ENCODE peak calls at places on chromosomes 11 and 22, in six cellular contexts. One of them, this sample, is unnamed.

GRCh38 chr11:119903389-119903788 is 174.4 kb upstream of the NECTIN1 start:
- DNase-seq in activated CD8-positive, alpha-beta memory T cell treated with anti-CD3 and anti-CD28 coated beads for 24 hours: no peak
- DNase-seq in fibroblast of the conjunctiva: no peak
- DNase-seq in brain pericyte: no peak
- DNase-seq in upper lobe of right lung: peak
- DNase-seq in progenitor cell of endocrine pancreas: no peak
- DNase-seq in this sample: no peak

GRCh38 chr22:26617251-26618199 is at the start of gene CRYBB1:
- DNase-seq in brain pericyte: no peak
- DNase-seq in activated CD8-positive, alpha-beta memory T cell treated with anti-CD3 and anti-CD28 coated beads for 24 hours: no peak
- DNase-seq in fibroblast of the conjunctiva: no peak
- DNase-seq in progenitor cell of endocrine pancreas: no peak
- DNase-seq in upper lobe of right lung: no peak
- DNase-seq in this sample: no peak

GRCh38 chr11:3942956-3943497 is 87.6 kb downstream of the STIM1 start:
- DNase-seq in activated CD8-positive, alpha-beta memory T cell treated with anti-CD3 and anti-CD28 coated beads for 24 hours: no peak
- DNase-seq in progenitor cell of endocrine pancreas: no peak
- DNase-seq in brain pericyte: no peak
- DNase-seq in fibroblast of the conjunctiva: no peak
- DNase-seq in upper lobe of right lung: no peak
- DNase-seq in this sample: no peak

GRCh38 chr11:8767466-8768142 is 85.0 kb downstream of the RPL27A start:
- DNase-seq in brain pericyte: no peak
- DNase-seq in fibroblast of the conjunctiva: no peak
- DNase-seq in upper lobe of right lung: no peak
- DNase-seq in progenitor cell of endocrine pancreas: no peak
- DNase-seq in activated CD8-positive, alpha-beta memory T cell treated with anti-CD3 and anti-CD28 coated beads for 24 hours: no peak
- DNase-seq in this sample: no peak

GRCh38 chr11:113668255-113668654 is 37.9 kb downstream of the TMPRSS5 start:
- DNase-seq in brain pericyte: no peak
- DNase-seq in upper lobe of right lung: no peak
- DNase-seq in fibroblast of the conjunctiva: no peak
- DNase-seq in progenitor cell of endocrine pancreas: no peak
- DNase-seq in activated CD8-positive, alpha-beta memory T cell treated with anti-CD3 and anti-CD28 coated beads for 24 hours: no peak
- DNase-seq in this sample: no peak

GRCh38 chr11:2803186-2804057 is 82.2 kb downstream of the CDKN1C start:
- DNase-seq in brain pericyte: no peak
- DNase-seq in fibroblast of the conjunctiva: no peak
- DNase-seq in upper lobe of right lung: peak
- DNase-seq in progenitor cell of endocrine pancreas: peak
- DNase-seq in activated CD8-positive, alpha-beta memory T cell treated with anti-CD3 and anti-CD28 coated beads for 24 hours: no peak
- DNase-seq in this sample: peak

GRCh38 chr11:127844843-127845242 is 742.5 kb downstream of the ETS1 start:
- DNase-seq in brain pericyte: no peak
- DNase-seq in upper lobe of right lung: no peak
- DNase-seq in progenitor cell of endocrine pancreas: no peak
- DNase-seq in fibroblast of the conjunctiva: no peak
- DNase-seq in activated CD8-positive, alpha-beta memory T cell treated with anti-CD3 and anti-CD28 coated beads for 24 hours: no peak
- DNase-seq in this sample: no peak

GRCh38 chr11:36008576-36008975 is 64.7 kb downstream of the LDLRAD3 start:
- DNase-seq in fibroblast of the conjunctiva: no peak
- DNase-seq in activated CD8-positive, alpha-beta memory T cell treated with anti-CD3 and anti-CD28 coated beads for 24 hours: no peak
- DNase-seq in upper lobe of right lung: no peak
- DNase-seq in brain pericyte: no peak
- DNase-seq in progenitor cell of endocrine pancreas: no peak
- DNase-seq in this sample: no peak

GRCh38 chr11:99246199-99246598 is 225.4 kb downstream of the CNTN5 start:
- DNase-seq in progenitor cell of endocrine pancreas: no peak
- DNase-seq in upper lobe of right lung: no peak
- DNase-seq in activated CD8-positive, alpha-beta memory T cell treated with anti-CD3 and anti-CD28 coated beads for 24 hours: no peak
- DNase-seq in brain pericyte: no peak
- DNase-seq in fibroblast of the conjunctiva: no peak
- DNase-seq in this sample: no peak

GRCh38 chr11:71491531-71492329 is 35.3 kb upstream of the KRTAP5-7 start:
- DNase-seq in brain pericyte: no peak
- DNase-seq in activated CD8-positive, alpha-beta memory T cell treated with anti-CD3 and anti-CD28 coated beads for 24 hours: no peak
- DNase-seq in progenitor cell of endocrine pancreas: peak
- DNase-seq in upper lobe of right lung: peak
- DNase-seq in fibroblast of the conjunctiva: no peak
- DNase-seq in this sample: peak

GRCh38 chr11:69609351-69609750 is 31.6 kb upstream of the CCND1 start:
- DNase-seq in progenitor cell of endocrine pancreas: no peak
- DNase-seq in upper lobe of right lung: no peak
- DNase-seq in activated CD8-positive, alpha-beta memory T cell treated with anti-CD3 and anti-CD28 coated beads for 24 hours: no peak
- DNase-seq in brain pericyte: no peak
- DNase-seq in fibroblast of the conjunctiva: no peak
- DNase-seq in this sample: no peak

GRCh38 chr11:4184163-4184916 is 89.7 kb downstream of the RRM1 start:
- DNase-seq in upper lobe of right lung: no peak
- DNase-seq in progenitor cell of endocrine pancreas: no peak
- DNase-seq in brain pericyte: no peak
- DNase-seq in activated CD8-positive, alpha-beta memory T cell treated with anti-CD3 and anti-CD28 coated beads for 24 hours: no peak
- DNase-seq in fibroblast of the conjunctiva: no peak
- DNase-seq in this sample: no peak

GRCh38 chr22:47801541-47802245 is 1039.2 kb downstream of the TBC1D22A start:
- DNase-seq in brain pericyte: no peak
- DNase-seq in activated CD8-positive, alpha-beta memory T cell treated with anti-CD3 and anti-CD28 coated beads for 24 hours: peak
- DNase-seq in progenitor cell of endocrine pancreas: no peak
- DNase-seq in fibroblast of the conjunctiva: no peak
- DNase-seq in upper lobe of right lung: no peak
- DNase-seq in this sample: no peak

GRCh38 chr11:86244063-86244521 is 461 bp upstream of the EED start:
- DNase-seq in progenitor cell of endocrine pancreas: peak
- DNase-seq in upper lobe of right lung: peak
- DNase-seq in fibroblast of the conjunctiva: peak
- DNase-seq in brain pericyte: no peak
- DNase-seq in activated CD8-positive, alpha-beta memory T cell treated with anti-CD3 and anti-CD28 coated beads for 24 hours: no peak
- DNase-seq in this sample: peak

GRCh38 chr11:92035488-92035887 is 189.1 kb upstream of the FAT3 start:
- DNase-seq in upper lobe of right lung: no peak
- DNase-seq in activated CD8-positive, alpha-beta memory T cell treated with anti-CD3 and anti-CD28 coated beads for 24 hours: no peak
- DNase-seq in brain pericyte: no peak
- DNase-seq in progenitor cell of endocrine pancreas: no peak
- DNase-seq in fibroblast of the conjunctiva: no peak
- DNase-seq in this sample: no peak